ENCODE peak calls at places on chromosomes 11 and 22, in six cellular contexts. U is kidney epithelial cell, A is mucosa of descending colon, S is H7, R is aorta, Z is heart right ventricle. H is an unnamed sample. For H3K36me3, the result is how much of the 10 kb centered on the place peaks cover.

GRCh38 chr11:68954970-68955958 is 25.5 kb downstream of the MRGPRD start:
- DNase-seq in S (peak), U (no peak), Z (peak), R (no peak), A (peak), H (peak)

GRCh38 chr22:26444777-26445176 is 15.7 kb downstream of the ASPHD2 start:
- DNase-seq in S (no peak), R (no peak), A (no peak), U (no peak), Z (no peak), H (no peak)

GRCh38 chr11:28690746-28691145 is 582.6 kb downstream of the METTL15 start:
- DNase-seq in Z (no peak), U (no peak), A (no peak), S (no peak), R (no peak), H (no peak)

GRCh38 chr22:35838849-35839646 is 121.4 kb downstream of the APOL5 start:
- DNase-seq in A (peak), Z (peak), S (no peak), U (no peak), R (no peak), H (peak)

GRCh38 chr11:28232649-28233048 is 124.5 kb downstream of the METTL15 start:
- DNase-seq in A (no peak), S (no peak), Z (no peak), U (no peak), R (no peak), H (no peak)

GRCh38 chr11:113876074-113876797 is 864 bp upstream of the USP28 start:
- DNase-seq in U (no peak), Z (no peak), S (no peak), A (peak), R (no peak), H (no peak)

GRCh38 chr11:2808850-2809847 is 76.4 kb downstream of the CDKN1C start:
- DNase-seq in Z (no peak), S (no peak), R (no peak), A (no peak), U (no peak), H (no peak)

GRCh38 chr11:123575441-123575840 is 79.0 kb downstream of the SCN3B start:
- DNase-seq in Z (no peak), R (no peak), A (no peak), S (peak), U (no peak), H (no peak)

GRCh38 chr11:66834943-66835342 is 8.3 kb upstream of the RCE1 start:
- DNase-seq in R (no peak), U (no peak), Z (no peak), S (no peak), A (no peak), H (no peak)

GRCh38 chr11:416757-417621 is 2.2 kb upstream of the SIGIRR start:
- DNase-seq in A (peak), U (no peak), Z (peak), R (peak), S (peak), H (no peak)

GRCh38 chr22:28923826-28924732 is 40.7 kb downstream of the ZNRF3 start:
- DNase-seq in U (no peak), S (peak), Z (no peak), R (peak), A (peak), H (no peak)

GRCh38 chr11:96356837-96357236 is 13.8 kb upstream of the MAML2 start:
- DNase-seq in U (no peak), Z (no peak), R (no peak), A (no peak), S (no peak), H (no peak)

GRCh38 chr11:103794262-103794661 is 242.2 kb upstream of the DDI1 start:
- DNase-seq in R (no peak), U (no peak), Z (no peak), S (no peak), A (no peak), H (peak)

GRCh38 chr11:106224172-106224571 is 146.7 kb downstream of the AASDHPPT start:
- DNase-seq in R (no peak), U (no peak), A (no peak), Z (no peak), S (no peak), H (no peak)

GRCh38 chr22:35649026-35649553 is 844 bp downstream of the APOL6 start:
- DNase-seq in Z (no peak), S (no peak), U (no peak), R (no peak), A (no peak), H (no peak)

GRCh38 chr11:100980156-100980555 is 149.5 kb downstream of the PGR start:
- DNase-seq in S (no peak), R (no peak), Z (no peak), A (no peak), U (no peak), H (no peak)

GRCh38 chr11:102214623-102215022 is 102.7 kb upstream of the BIRC3 start:
- DNase-seq in Z (no peak), S (no peak), A (no peak), R (no peak), U (no peak), H (no peak)

GRCh38 chr11:64566042-64566914 is 24.7 kb upstream of the SLC22A12 start:
- DNase-seq in A (peak), U (peak), R (no peak), Z (peak), S (peak), H (peak)

GRCh38 chr22:42601879-42602465 is 12.7 kb downstream of the POLDIP3 start:
- DNase-seq in U (no peak), A (no peak), Z (no peak), R (no peak), S (no peak), H (no peak)

GRCh38 chr11:2527621-2528291 is 82.9 kb downstream of the KCNQ1 start:
- DNase-seq in U (no peak), A (no peak), Z (no peak), R (peak), S (peak), H (no peak)

GRCh38 chr11:69925366-69926196 is 106.4 kb upstream of the FGF3 start:
- DNase-seq in R (peak), Z (no peak), U (no peak), S (no peak), A (no peak), H (no peak)

GRCh38 chr11:77141034-77141433 is 13.0 kb downstream of the MYO7A start:
- DNase-seq in R (no peak), S (no peak), U (peak), Z (no peak), A (no peak), H (peak)

GRCh38 chr11:70095541-70096252 is 17.6 kb downstream of the ANO1 start:
- DNase-seq in Z (no peak), U (no peak), R (no peak), A (no peak), S (no peak), H (no peak)

GRCh38 chr11:36363361-36364272 is 67.5 kb downstream of the PRR5L start:
- DNase-seq in S (peak), U (no peak), Z (no peak), R (no peak), A (no peak), H (no peak)

GRCh38 chr11:23502821-23503220 is 642.5 kb upstream of the CCDC179 start:
- DNase-seq in S (no peak), A (no peak), U (no peak), Z (no peak), R (no peak), H (peak)

GRCh38 chr22:19105867-19106802 is 16.1 kb downstream of the DGCR2 start:
- DNase-seq in A (peak), R (no peak), U (no peak), S (peak), Z (no peak), H (no peak)

GRCh38 chr11:119373059-119373875 is 8.2 kb downstream of the USP2 start:
- DNase-seq in S (no peak), A (no peak), Z (no peak), R (no peak), U (no peak), H (no peak)

GRCh38 chr11:86124251-86125233 is 55.7 kb upstream of the PICALM start:
- DNase-seq in U (no peak), Z (no peak), R (no peak), S (no peak), A (no peak), H (no peak)

GRCh38 chr22:44538071-44538470 is 40.0 kb upstream of the RTL6 start:
- DNase-seq in U (no peak), R (no peak), Z (no peak), S (no peak), A (no peak), H (no peak)

GRCh38 chr22:50545522-50546325 is at the start of gene KLHDC7B:
- DNase-seq in A (no peak), Z (no peak), R (peak), S (peak), U (no peak), H (no peak)

GRCh38 chr11:132744771-132745170 is 787.5 kb downstream of the OPCML start:
- DNase-seq in U (no peak), A (no peak), R (no peak), Z (no peak), S (no peak), H (peak)

GRCh38 chr11:102762414-102762813 is 18.0 kb downstream of the MMP10 start:
- DNase-seq in Z (no peak), R (no peak), A (no peak), S (no peak), U (peak), H (peak)

GRCh38 chr11:25769287-25769686 is 562.6 kb upstream of the ANO3 start:
- DNase-seq in U (peak), S (no peak), Z (no peak), A (no peak), R (no peak), H (peak)

GRCh38 chr22:21865041-21865440 is 2.4 kb downstream of the MAPK1 start:
- DNase-seq in R (peak), A (peak), U (no peak), S (no peak), Z (peak), H (peak)

GRCh38 chr11:113986351-113987140 is 11.6 kb downstream of the HTR3A start:
- DNase-seq in S (no peak), R (no peak), A (no peak), Z (no peak), U (no peak), H (no peak)

GRCh38 chr11:69157156-69157821 is 1.6 kb downstream of the SMIM38 start:
- DNase-seq in S (peak), Z (peak), A (no peak), U (no peak), R (peak), H (no peak)

GRCh38 chr11:31763296-31763695 is 47.8 kb downstream of the PAX6 start:
- DNase-seq in Z (no peak), S (no peak), A (no peak), U (no peak), R (no peak), H (no peak)

GRCh38 chr11:128262463-128263345 is 324.7 kb downstream of the ETS1 start:
- DNase-seq in U (no peak), S (no peak), Z (no peak), A (no peak), R (no peak), H (no peak)

GRCh38 chr11:83033972-83034672 is 37.6 kb downstream of the RAB30 start:
- DNase-seq in S (no peak), A (peak), R (peak), Z (peak), U (no peak), H (no peak)
- H3K4me3 ChIP-seq in S (no peak), A (no peak), R (peak), Z (peak), U (no peak), H (no peak)

DNA sequence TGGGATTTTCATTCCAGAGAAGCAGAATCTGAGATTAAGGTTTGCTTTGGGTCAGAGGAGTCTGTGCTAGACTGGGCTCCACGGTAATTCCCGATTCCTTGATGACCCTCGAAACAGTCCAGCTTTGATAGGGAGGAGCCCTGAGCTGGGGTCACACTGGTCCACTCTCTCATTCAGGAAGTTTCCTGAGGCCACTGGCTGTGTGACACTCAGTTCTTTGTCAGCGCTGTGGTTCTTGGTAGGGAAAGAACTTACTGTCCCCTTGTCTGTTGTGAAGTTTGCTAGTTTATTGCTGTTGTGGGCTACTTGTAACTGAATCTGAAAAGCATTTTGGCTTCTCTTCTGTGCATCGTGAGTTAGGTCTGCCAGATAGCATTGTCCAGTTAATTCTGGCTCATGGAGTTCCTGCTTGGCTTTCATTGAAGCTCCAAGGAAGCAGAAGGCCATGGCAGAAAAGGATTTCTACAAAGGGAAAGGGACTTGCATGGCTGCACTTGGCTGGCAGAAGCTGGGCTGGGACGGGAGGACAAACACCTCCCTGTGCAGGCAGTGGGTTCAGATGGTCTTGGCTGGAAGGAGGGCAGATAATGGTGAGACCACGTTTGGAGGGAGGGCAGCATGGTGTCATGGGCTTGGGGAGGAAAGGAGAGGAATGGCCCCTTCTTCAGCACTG is 23.3 kb downstream of the BCR start:
- DNase-seq in R (no peak), U (no peak), Z (no peak), S (peak), A (no peak), H (no peak)
- H3K36me3 ChIP-seq in R (under half), U (under half), Z (under half), S (under half), A (under half), H (under half)

GRCh38 chr11:43547411-43547718 is 133.2 kb upstream of the HSD17B12 start:
- DNase-seq in U (no peak), R (no peak), A (no peak), S (peak), Z (no peak), H (no peak)

GRCh38 chr11:43548921-43549320 is 131.6 kb upstream of the HSD17B12 start:
- DNase-seq in S (no peak), Z (no peak), A (no peak), R (no peak), U (no peak), H (no peak)

GRCh38 chr11:43549624-43550023 is 130.9 kb upstream of the HSD17B12 start:
- DNase-seq in S (no peak), U (no peak), R (no peak), Z (no peak), A (no peak), H (no peak)

GRCh38 chr11:43546561-43547410 is 133.8 kb upstream of the HSD17B12 start:
- DNase-seq in R (no peak), A (no peak), Z (no peak), U (no peak), S (no peak), H (no peak)

DNA sequence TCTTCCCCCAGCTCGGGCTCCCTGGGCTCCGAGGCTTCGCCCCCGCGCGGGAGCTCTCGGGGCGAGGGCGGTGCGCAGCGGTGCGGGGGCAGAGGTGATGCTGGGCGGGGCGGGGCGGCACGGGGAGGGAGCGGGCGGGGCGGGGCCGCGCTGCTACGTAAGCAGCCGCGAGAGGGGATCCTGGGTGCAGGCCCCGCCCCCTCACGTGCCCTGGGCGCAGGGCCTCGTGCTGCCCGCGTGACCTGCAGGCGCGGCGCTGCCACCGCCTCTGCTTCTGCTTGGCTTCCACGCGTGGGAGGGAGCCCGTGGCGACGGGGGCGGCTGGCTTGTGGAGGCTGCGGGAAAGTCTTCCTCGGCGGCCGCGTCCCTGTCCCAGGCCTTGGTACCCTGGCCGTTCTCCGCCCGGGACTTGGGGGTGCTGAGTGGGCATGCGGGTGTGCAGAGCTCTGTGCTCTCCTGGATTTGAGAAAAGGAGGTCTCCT is 132.6 kb upstream of the HSD17B12 start:
- DNase-seq in Z (no peak), R (no peak), S (peak), U (no peak), A (peak), H (no peak)
- H3K4me3 ChIP-seq in Z (peak), R (no peak), S (peak), U (peak), A (no peak), H (no peak)

GRCh38 chr11:125777309-125777708 is 1.3 kb downstream of the PATE2 start:
- DNase-seq in S (no peak), A (no peak), Z (no peak), R (no peak), U (no peak), H (peak)

GRCh38 chr11:125770583-125770982 is 8.0 kb downstream of the PATE2 start:
- DNase-seq in Z (no peak), R (no peak), A (no peak), S (no peak), U (no peak), H (no peak)

GRCh38 chr11:125768256-125769046 is 10.2 kb downstream of the PATE2 start:
- DNase-seq in A (no peak), S (no peak), U (no peak), Z (no peak), R (no peak), H (no peak)

GRCh38 chr11:125773516-125773915 is 5.1 kb downstream of the PATE2 start:
- DNase-seq in A (no peak), S (no peak), Z (no peak), R (no peak), U (no peak), H (no peak)

DNA sequence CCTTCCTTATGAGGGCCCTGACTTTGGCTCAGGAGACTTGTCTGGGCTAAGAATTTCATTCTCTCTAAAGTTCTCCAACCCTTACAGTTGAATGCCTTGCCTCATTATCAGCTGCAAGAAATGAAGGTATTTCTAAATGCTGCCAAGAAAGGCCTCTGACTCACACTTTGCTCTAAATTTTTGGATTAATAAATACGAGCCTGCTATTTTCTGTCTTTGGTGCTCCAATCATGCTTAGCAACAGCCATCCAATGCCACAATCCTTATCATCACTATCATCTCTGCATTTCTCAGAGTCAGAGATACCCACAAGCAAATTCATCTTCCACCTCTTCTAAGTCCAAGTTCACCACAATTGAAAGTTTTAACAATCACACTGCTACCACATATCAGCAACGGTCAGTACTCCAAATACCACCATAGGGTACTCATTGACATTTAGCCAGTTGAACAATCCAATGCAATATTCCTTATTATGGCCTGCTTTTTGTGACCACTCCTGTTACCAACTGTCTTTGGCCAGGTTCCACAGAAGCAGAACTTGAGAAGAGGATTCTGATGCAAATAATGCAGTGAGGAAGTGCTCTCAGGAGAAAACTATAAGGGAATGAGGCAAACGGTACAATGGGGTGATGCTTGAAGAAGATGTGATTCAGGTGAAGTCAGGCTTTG is 5.7 kb downstream of the PATE2 start:
- DNase-seq in Z (no peak), A (no peak), R (no peak), S (no peak), U (no peak), H (peak)
- H3K36me3 ChIP-seq in Z (under half), A (under half), R (under half), S (under half), U (under half), H (under half)

DNA sequence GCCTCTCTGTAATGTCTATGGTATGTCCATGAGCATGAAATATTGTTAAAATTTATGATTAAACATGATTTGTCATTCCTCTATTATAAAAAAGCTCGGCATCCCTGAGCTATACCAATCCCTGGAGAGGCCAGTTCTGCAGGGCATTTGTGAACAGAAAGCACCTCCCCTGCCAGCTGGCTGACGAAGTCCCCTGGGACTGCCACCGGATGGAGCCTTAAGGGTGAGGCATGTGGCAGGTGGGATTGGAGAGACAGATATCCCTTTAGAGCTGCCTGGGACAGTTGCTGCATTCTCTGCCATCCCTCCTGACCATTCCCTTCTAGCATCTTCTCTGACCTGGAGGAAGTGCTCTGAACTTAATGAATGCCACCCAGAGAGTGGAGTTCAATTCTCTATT is 219.2 kb upstream of the NAV2 start:
- DNase-seq in Z (no peak), S (no peak), A (no peak), U (no peak), R (no peak), H (no peak)
- H3K4me3 ChIP-seq in Z (no peak), S (no peak), A (no peak), U (no peak), R (no peak), H (no peak)

GRCh38 chr22:46214149-46214548 is 35.9 kb downstream of the CDPF1 start:
- DNase-seq in U (no peak), A (no peak), Z (no peak), R (no peak), S (no peak), H (no peak)

GRCh38 chr22:46213052-46213451 is 37.0 kb downstream of the CDPF1 start:
- DNase-seq in S (no peak), A (no peak), R (no peak), Z (no peak), U (no peak), H (no peak)

GRCh38 chr22:46219650-46220049 is 30.4 kb downstream of the CDPF1 start:
- DNase-seq in R (no peak), U (no peak), Z (no peak), S (no peak), A (no peak), H (no peak)

GRCh38 chr22:46212195-46212594 is 37.9 kb downstream of the CDPF1 start:
- DNase-seq in R (no peak), A (no peak), Z (no peak), U (no peak), S (no peak), H (no peak)

DNA sequence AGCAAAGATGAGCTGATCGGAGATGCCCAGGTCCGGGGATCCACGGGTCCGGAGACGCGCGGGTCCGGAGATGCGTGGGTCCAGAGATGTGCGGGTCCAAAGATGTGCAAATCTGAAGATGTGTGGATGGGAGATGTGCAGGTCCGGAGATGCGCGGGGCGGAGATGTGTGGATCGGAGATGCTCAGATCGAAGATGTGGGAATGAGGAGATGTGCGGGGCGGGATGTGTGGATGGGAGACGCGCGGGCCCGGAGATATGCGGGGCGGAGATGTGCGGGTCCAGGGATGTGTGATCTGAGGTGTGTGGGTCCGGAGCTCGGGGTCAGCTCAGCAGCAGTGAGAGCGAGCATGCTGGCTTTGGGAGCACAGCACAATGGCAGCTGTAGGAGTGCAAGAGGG is 35.5 kb downstream of the CDPF1 start:
- DNase-seq in Z (no peak), A (no peak), R (no peak), S (no peak), U (no peak), H (no peak)
- H3K36me3 ChIP-seq in Z (under half), A (under half), R (under half), S (under half), U (under half), H (under half)

H was measured in brain microvascular endothelial cell.